ENCODE peak calls at places on chromosome 6, in seven cellular contexts. One of them, this sample, is unnamed.

GRCh38 chr6:88919032-88919431 is 44.4 kb downstream of the RNGTT start:
- DNase-seq in mesendoderm: peak; percentile 5
- DNase-seq in H1: no peak
- DNase-seq in neuronal stem cell: no peak
- DNase-seq in fibroblast of lung: no peak
- DNase-seq in neural progenitor cell: no peak
- DNase-seq in PC-3: no peak
- DNase-seq in this sample: no peak

GRCh38 chr6:168261234-168261633 is 58.3 kb downstream of the DACT2 start:
- DNase-seq in mesendoderm: no peak
- DNase-seq in H1: no peak
- DNase-seq in neuronal stem cell: no peak
- DNase-seq in fibroblast of lung: no peak
- DNase-seq in neural progenitor cell: no peak
- DNase-seq in PC-3: no peak
- DNase-seq in this sample: no peak

GRCh38 chr6:125104425-125104824 is 49.1 kb upstream of the TPD52L1 start:
- DNase-seq in mesendoderm: peak; percentile 40
- DNase-seq in H1: no peak
- DNase-seq in neuronal stem cell: peak; percentile 48
- DNase-seq in fibroblast of lung: peak; percentile 84
- DNase-seq in neural progenitor cell: peak; percentile 80
- DNase-seq in PC-3: no peak
- DNase-seq in this sample: no peak

GRCh38 chr6:109229536-109229935 is 134.2 kb downstream of the CEP57L1 start:
- DNase-seq in mesendoderm: no peak
- DNase-seq in H1: no peak
- DNase-seq in neuronal stem cell: no peak
- DNase-seq in fibroblast of lung: no peak
- DNase-seq in neural progenitor cell: no peak
- DNase-seq in PC-3: peak; percentile 93
- DNase-seq in this sample: no peak

GRCh38 chr6:36241728-36242127 is 28.1 kb upstream of the PNPLA1 start:
- DNase-seq in mesendoderm: no peak
- DNase-seq in H1: no peak
- DNase-seq in neuronal stem cell: no peak
- DNase-seq in fibroblast of lung: peak; percentile 6
- DNase-seq in neural progenitor cell: no peak
- DNase-seq in PC-3: no peak
- DNase-seq in this sample: no peak

GRCh38 chr6:108417027-108417426 is 122.2 kb downstream of the AFG1L start:
- DNase-seq in mesendoderm: no peak
- DNase-seq in H1: no peak
- DNase-seq in neuronal stem cell: no peak
- DNase-seq in fibroblast of lung: peak; percentile 64
- DNase-seq in neural progenitor cell: no peak
- DNase-seq in PC-3: no peak
- DNase-seq in this sample: no peak

GRCh38 chr6:43268348-43268685 is 25.0 kb downstream of the TTBK1 start:
- DNase-seq in mesendoderm: no peak
- DNase-seq in H1: no peak
- DNase-seq in neuronal stem cell: no peak
- DNase-seq in fibroblast of lung: no peak
- DNase-seq in neural progenitor cell: no peak
- DNase-seq in PC-3: no peak
- DNase-seq in this sample: no peak

GRCh38 chr6:120681204-120681603 is 653.1 kb downstream of the TBC1D32 start:
- DNase-seq in mesendoderm: no peak
- DNase-seq in H1: no peak
- DNase-seq in neuronal stem cell: no peak
- DNase-seq in fibroblast of lung: no peak
- DNase-seq in neural progenitor cell: no peak
- DNase-seq in PC-3: no peak
- DNase-seq in this sample: no peak

GRCh38 chr6:35238843-35239289 is 20.7 kb upstream of the ZNF76 start:
- DNase-seq in mesendoderm: peak; percentile 95
- DNase-seq in H1: no peak
- DNase-seq in neuronal stem cell: no peak
- DNase-seq in fibroblast of lung: no peak
- DNase-seq in neural progenitor cell: no peak
- DNase-seq in PC-3: no peak
- DNase-seq in this sample: no peak

GRCh38 chr6:97074785-97075184 is 150.3 kb downstream of the KLHL32 start:
- DNase-seq in mesendoderm: no peak
- DNase-seq in H1: no peak
- DNase-seq in neuronal stem cell: no peak
- DNase-seq in fibroblast of lung: no peak
- DNase-seq in neural progenitor cell: no peak
- DNase-seq in PC-3: no peak
- DNase-seq in this sample: no peak

GRCh38 chr6:75775219-75775618 is 26.2 kb downstream of the MYO6 start:
- DNase-seq in mesendoderm: no peak
- DNase-seq in H1: no peak
- DNase-seq in neuronal stem cell: no peak
- DNase-seq in fibroblast of lung: peak; percentile 20
- DNase-seq in neural progenitor cell: no peak
- DNase-seq in PC-3: no peak
- DNase-seq in this sample: no peak

GRCh38 chr6:70162972-70163371 is 139.9 kb downstream of the COL9A1 start:
- DNase-seq in mesendoderm: no peak
- DNase-seq in H1: no peak
- DNase-seq in neuronal stem cell: no peak
- DNase-seq in fibroblast of lung: no peak
- DNase-seq in neural progenitor cell: no peak
- DNase-seq in PC-3: no peak
- DNase-seq in this sample: no peak

GRCh38 chr6:123604067-123604466 is 32.7 kb downstream of the TRDN start:
- DNase-seq in mesendoderm: peak; percentile 59
- DNase-seq in H1: no peak
- DNase-seq in neuronal stem cell: no peak
- DNase-seq in fibroblast of lung: no peak
- DNase-seq in neural progenitor cell: peak; percentile 27
- DNase-seq in PC-3: no peak
- DNase-seq in this sample: no peak

GRCh38 chr6:87384449-87384848 is 23.3 kb upstream of the CFAP206 start:
- DNase-seq in mesendoderm: no peak
- DNase-seq in H1: no peak
- DNase-seq in neuronal stem cell: no peak
- DNase-seq in fibroblast of lung: no peak
- DNase-seq in neural progenitor cell: no peak
- DNase-seq in PC-3: no peak
- DNase-seq in this sample: no peak

GRCh38 chr6:157821342-157822033 is 1.6 kb upstream of the SNX9 start:
- DNase-seq in mesendoderm: no peak
- DNase-seq in H1: no peak
- DNase-seq in neuronal stem cell: no peak
- DNase-seq in fibroblast of lung: no peak
- DNase-seq in neural progenitor cell: no peak
- DNase-seq in PC-3: no peak
- DNase-seq in this sample: no peak

GRCh38 chr6:3294396-3294795 is 35.6 kb downstream of the PSMG4 start:
- DNase-seq in mesendoderm: no peak
- DNase-seq in H1: no peak
- DNase-seq in neuronal stem cell: no peak
- DNase-seq in fibroblast of lung: no peak
- DNase-seq in neural progenitor cell: no peak
- DNase-seq in PC-3: no peak
- DNase-seq in this sample: no peak

GRCh38 chr6:49523901-49524300 is 24.2 kb downstream of the GLYATL3 start:
- DNase-seq in mesendoderm: no peak
- DNase-seq in H1: no peak
- DNase-seq in neuronal stem cell: no peak
- DNase-seq in fibroblast of lung: no peak
- DNase-seq in neural progenitor cell: no peak
- DNase-seq in PC-3: no peak
- DNase-seq in this sample: no peak

GRCh38 chr6:30556006-30556713 is at the start of gene GNL1:
- DNase-seq in mesendoderm: peak; percentile 98
- DNase-seq in H1: peak; percentile 90
- DNase-seq in neuronal stem cell: peak; percentile 86
- DNase-seq in fibroblast of lung: peak; percentile 91
- DNase-seq in neural progenitor cell: peak; percentile 93
- DNase-seq in PC-3: peak; percentile 93
- DNase-seq in this sample: peak; percentile 96

GRCh38 chr6:11586117-11586516 is 48.6 kb downstream of the TMEM170B start:
- DNase-seq in mesendoderm: no peak
- DNase-seq in H1: no peak
- DNase-seq in neuronal stem cell: no peak
- DNase-seq in fibroblast of lung: peak; percentile 50
- DNase-seq in neural progenitor cell: no peak
- DNase-seq in PC-3: peak; percentile 18
- DNase-seq in this sample: no peak

GRCh38 chr6:1832844-1833787 is 223.4 kb downstream of the FOXC1 start:
- DNase-seq in mesendoderm: no peak
- DNase-seq in H1: no peak
- DNase-seq in neuronal stem cell: no peak
- DNase-seq in fibroblast of lung: peak; percentile 60
- DNase-seq in neural progenitor cell: no peak
- DNase-seq in PC-3: peak; percentile 72
- DNase-seq in this sample: no peak

DNA sequence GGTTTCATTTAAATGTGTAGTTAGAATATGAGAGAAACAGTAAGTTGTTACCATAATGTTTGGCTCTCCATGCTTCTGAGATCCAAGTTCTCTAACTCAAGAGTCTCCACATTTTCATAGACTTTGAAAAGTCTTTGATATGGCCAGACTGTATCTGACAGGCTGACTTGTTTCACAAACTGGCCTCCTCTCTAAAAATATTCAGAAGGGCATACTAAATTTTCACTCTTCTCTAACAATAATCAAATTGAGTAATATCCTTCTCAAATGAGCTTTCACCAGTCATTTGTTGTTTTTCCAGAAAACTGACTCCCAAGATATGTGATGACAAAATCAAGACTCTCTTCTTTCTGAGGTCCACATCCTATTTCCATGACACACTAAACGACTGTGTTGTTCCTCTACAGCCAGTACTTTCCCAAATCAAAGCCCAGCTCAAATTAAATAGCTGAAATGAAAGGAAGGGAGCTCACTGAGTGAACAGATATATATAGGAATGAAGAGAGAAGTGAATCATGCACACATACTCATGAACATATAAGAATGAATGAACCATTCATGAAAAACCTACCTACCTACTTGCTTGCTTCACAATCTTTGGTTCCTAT is 15.1 kb downstream of the HIVEP2 start:
- DNase-seq in mesendoderm: no peak
- DNase-seq in H1: no peak
- DNase-seq in neuronal stem cell: no peak
- DNase-seq in fibroblast of lung: peak; percentile 35
- DNase-seq in neural progenitor cell: no peak
- DNase-seq in PC-3: no peak
- DNase-seq in this sample: no peak
- H3K9ac ChIP-seq in mesendoderm: no peak overlapping the region
- H3K9ac ChIP-seq in H1: no peak overlapping the region
- H3K9ac ChIP-seq in neuronal stem cell: no peak overlapping the region
- H3K9ac ChIP-seq in fibroblast of lung: no peak overlapping the region
- H3K9ac ChIP-seq in neural progenitor cell: no peak overlapping the region
- H3K9ac ChIP-seq in PC-3: no peak overlapping the region
- H3K9ac ChIP-seq in this sample: no peak overlapping the region

GRCh38 chr6:46129301-46129633 is 522 bp upstream of the ENPP4 start:
- DNase-seq in mesendoderm: no peak
- DNase-seq in H1: no peak
- DNase-seq in neuronal stem cell: no peak
- DNase-seq in fibroblast of lung: no peak
- DNase-seq in neural progenitor cell: no peak
- DNase-seq in PC-3: no peak
- DNase-seq in this sample: no peak
- H3K9ac ChIP-seq in mesendoderm: peak overlapping the region; percentile 19
- H3K9ac ChIP-seq in H1: peak overlapping the region; percentile 49
- H3K9ac ChIP-seq in neuronal stem cell: no peak overlapping the region
- H3K9ac ChIP-seq in fibroblast of lung: no peak overlapping the region
- H3K9ac ChIP-seq in neural progenitor cell: no peak overlapping the region
- H3K9ac ChIP-seq in PC-3: peak overlapping the region; percentile 33
- H3K9ac ChIP-seq in this sample: peak overlapping the region; percentile 77

DNA sequence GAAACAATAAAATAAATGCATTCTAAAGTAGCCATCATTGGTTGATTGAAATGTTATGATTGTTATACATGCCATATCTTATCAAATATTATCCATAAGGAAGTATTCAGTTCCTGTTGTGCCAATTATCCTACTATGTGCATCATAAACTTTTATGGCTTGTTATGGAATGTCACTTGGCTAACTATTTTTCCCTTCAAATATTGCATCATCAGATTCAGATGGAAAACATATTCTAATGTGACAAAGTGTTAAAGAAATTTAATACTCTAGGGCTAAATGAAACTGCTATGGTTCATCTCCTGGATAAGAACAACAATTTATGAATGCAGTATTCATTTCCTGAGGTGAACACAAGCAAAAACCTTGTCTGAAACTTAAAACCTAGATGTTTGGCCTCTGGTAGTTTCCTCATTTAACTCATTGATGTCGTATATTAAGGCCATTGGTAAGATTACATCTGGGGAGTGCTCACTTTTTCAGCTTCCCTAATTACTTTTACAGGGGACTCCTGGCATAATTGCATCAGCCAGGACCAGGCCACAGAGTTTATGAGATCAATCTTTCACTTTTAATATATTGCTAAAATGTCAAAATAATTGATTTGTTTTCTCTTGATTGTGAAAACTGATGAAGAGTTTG is 134.9 kb upstream of the CEP162 start:
- DNase-seq in mesendoderm: no peak
- DNase-seq in H1: no peak
- DNase-seq in neuronal stem cell: no peak
- DNase-seq in fibroblast of lung: no peak
- DNase-seq in neural progenitor cell: no peak
- DNase-seq in PC-3: no peak
- DNase-seq in this sample: no peak
- H3K9ac ChIP-seq in mesendoderm: no peak overlapping the region
- H3K9ac ChIP-seq in H1: no peak overlapping the region
- H3K9ac ChIP-seq in neuronal stem cell: no peak overlapping the region
- H3K9ac ChIP-seq in fibroblast of lung: no peak overlapping the region
- H3K9ac ChIP-seq in neural progenitor cell: no peak overlapping the region
- H3K9ac ChIP-seq in PC-3: no peak overlapping the region
- H3K9ac ChIP-seq in this sample: no peak overlapping the region

DNA sequence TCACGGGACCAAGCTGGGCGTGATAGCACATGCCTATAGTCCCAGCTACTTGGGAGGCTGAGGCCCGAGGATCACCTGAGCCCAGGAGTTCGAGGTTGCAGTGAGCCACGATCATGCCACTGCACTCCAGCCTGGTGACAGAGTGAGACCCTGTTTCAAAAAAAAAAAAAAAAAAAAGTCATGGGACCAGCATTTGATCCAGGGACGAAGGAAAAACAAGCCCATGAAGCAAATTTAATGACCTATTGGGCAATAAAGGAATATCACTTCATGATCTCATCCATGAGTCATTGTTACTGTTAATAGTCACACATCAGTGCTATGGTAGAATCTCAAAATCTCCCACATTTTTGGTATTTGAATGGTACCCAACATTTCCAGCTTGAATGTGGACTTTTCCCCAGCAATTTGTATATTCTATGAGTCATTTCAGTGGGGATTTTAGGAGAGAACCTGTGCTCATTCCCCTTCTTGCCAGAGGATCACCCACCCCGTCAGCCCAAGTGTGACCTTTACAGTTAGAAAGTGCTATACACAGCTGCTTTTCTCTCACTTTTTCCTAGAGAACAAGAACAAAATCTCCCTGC is 8.5 kb upstream of the SOD2 start:
- DNase-seq in mesendoderm: no peak
- DNase-seq in H1: no peak
- DNase-seq in neuronal stem cell: no peak
- DNase-seq in fibroblast of lung: peak; percentile 90
- DNase-seq in neural progenitor cell: no peak
- DNase-seq in PC-3: peak; percentile 77
- DNase-seq in this sample: no peak
- H3K9ac ChIP-seq in mesendoderm: no peak overlapping the region
- H3K9ac ChIP-seq in H1: no peak overlapping the region
- H3K9ac ChIP-seq in neuronal stem cell: no peak overlapping the region
- H3K9ac ChIP-seq in fibroblast of lung: no peak overlapping the region
- H3K9ac ChIP-seq in neural progenitor cell: no peak overlapping the region
- H3K9ac ChIP-seq in PC-3: peak overlapping the region; percentile 27
- H3K9ac ChIP-seq in this sample: no peak overlapping the region